ENCODE peak calls at places on chromosomes 13 and 19, in five cellular contexts. E, U, K, P and W are unnamed samples.

GRCh38 chr13:43666403-43666802 is 120.4 kb downstream of the ENOX1 start:
- DNase-seq in E (no peak), U (no peak), K (no peak), P (no peak), W (no peak)

GRCh38 chr19:43778651-43779050 is 2.1 kb downstream of the KCNN4 start:
- DNase-seq in E (no peak), U (no peak), K (no peak), P (peak; percentile 28), W (no peak)

GRCh38 chr13:63910406-63910957 is 2494.8 kb upstream of the PCDH20 start:
- DNase-seq in E (no peak), U (peak; percentile 46), K (peak; percentile 19), P (peak; percentile 0), W (no peak)

GRCh38 chr13:110266983-110267382 is 40.0 kb downstream of the COL4A1 start:
- DNase-seq in E (no peak), U (peak; percentile 54), K (no peak), P (peak; percentile 86), W (peak; percentile 75)

GRCh38 chr13:71577127-71577526 is 289.9 kb downstream of the DACH1 start:
- DNase-seq in E (no peak), U (no peak), K (peak; percentile 1), P (no peak), W (no peak)

GRCh38 chr19:16888629-16889371 is at the start of gene F2RL3:
- DNase-seq in E (no peak), U (no peak), K (peak; percentile 45), P (peak; percentile 70), W (peak; percentile 86)

GRCh38 chr13:105918842-105919741 is 616.4 kb downstream of the EFNB2 start:
- DNase-seq in E (no peak), U (no peak), K (peak; percentile 69), P (peak; percentile 16), W (peak; percentile 42)

GRCh38 chr19:47267350-47267759 is 7.3 kb upstream of the INAFM1 start:
- DNase-seq in E (no peak), U (no peak), K (no peak), P (peak; percentile 22), W (no peak)

GRCh38 chr19:401836-402535 is 7.0 kb downstream of the C2CD4C start:
- DNase-seq in E (no peak), U (no peak), K (no peak), P (peak; percentile 62), W (peak; percentile 27)

GRCh38 chr19:1465191-1466016 is 13.6 kb downstream of the C19orf25 start:
- DNase-seq in E (no peak), U (peak; percentile 74), K (peak; percentile 51), P (peak; percentile 93), W (peak; percentile 76)

GRCh38 chr13:112113851-112114250 is 46.9 kb downstream of the SOX1 start:
- DNase-seq in E (no peak), U (no peak), K (no peak), P (no peak), W (no peak)

GRCh38 chr19:56110515-56111448 is 10.3 kb downstream of the ZNF787 start:
- DNase-seq in E (no peak), U (no peak), K (peak; percentile 37), P (peak; percentile 75), W (peak; percentile 72)

GRCh38 chr19:10501971-10502523 is 1.1 kb downstream of the KEAP1 start:
- DNase-seq in E (no peak), U (peak; percentile 45), K (no peak), P (peak; percentile 86), W (peak; percentile 73)

GRCh38 chr13:28582225-28582891 is 76.6 kb upstream of the POMP start:
- DNase-seq in E (no peak), U (no peak), K (no peak), P (no peak), W (peak; percentile 30)

GRCh38 chr13:30835442-30835841 is 70.6 kb upstream of the MEDAG start:
- DNase-seq in E (no peak), U (no peak), K (peak; percentile 24), P (no peak), W (no peak)